ENCODE peak calls at places on chromosomes 1 and 21, in six cellular contexts. D is tibial nerve, O is amygdala, B is GM10248, L is HT1080, G is Kasumi-1. M is an unnamed sample.

GRCh38 chr1:18109756-18110597 is 2.4 kb downstream of the IGSF21 start:
- DNase-seq in G (no peak), D (peak), O (peak), L (no peak), B (no peak), M (no peak)

GRCh38 chr1:206012086-206012859 is 9.1 kb upstream of the RAB7B start:
- DNase-seq in D (peak), L (no peak), O (peak), B (peak), G (peak), M (no peak)

GRCh38 chr1:29259802-29260441 is 23.6 kb downstream of the PTPRU start:
- DNase-seq in O (peak), B (peak), L (no peak), G (peak), D (peak), M (no peak)

GRCh38 chr1:161737625-161738024 is 12.0 kb upstream of the DUSP12 start:
- DNase-seq in O (no peak), B (no peak), D (no peak), L (no peak), G (no peak), M (no peak)

GRCh38 chr1:2354511-2355407 is 36.6 kb downstream of the MORN1 start:
- DNase-seq in B (no peak), G (no peak), D (no peak), L (no peak), O (no peak), M (no peak)

GRCh38 chr1:87914396-87914795 is 585.7 kb downstream of the LMO4 start:
- DNase-seq in O (no peak), B (no peak), D (no peak), L (no peak), G (no peak), M (peak)

GRCh38 chr1:34164510-34165381 is at the start of gene CSMD2:
- DNase-seq in L (peak), B (no peak), D (no peak), O (peak), G (no peak), M (peak)

GRCh38 chr1:18817316-18817715 is 42.1 kb downstream of the TAS1R2 start:
- DNase-seq in B (no peak), D (no peak), L (no peak), O (no peak), G (no peak), M (no peak)

GRCh38 chr1:27116210-27116609 is 38.7 kb downstream of the SLC9A1 start:
- DNase-seq in L (no peak), G (no peak), B (no peak), D (no peak), O (no peak), M (no peak)

GRCh38 chr1:115748396-115749130 is 20.0 kb downstream of the CASQ2 start:
- DNase-seq in L (peak), D (no peak), O (no peak), B (no peak), G (no peak), M (peak)

GRCh38 chr1:153776352-153776751 is 1.1 kb downstream of the SLC27A3 start:
- DNase-seq in B (no peak), O (no peak), D (no peak), G (no peak), L (no peak), M (no peak)

GRCh38 chr1:150906813-150907212 is 19.4 kb upstream of the SETDB1 start:
- DNase-seq in D (no peak), G (no peak), O (no peak), B (no peak), L (no peak), M (no peak)

GRCh38 chr1:184747089-184747955 is 7.3 kb downstream of the EDEM3 start:
- DNase-seq in L (no peak), G (peak), D (no peak), B (peak), O (no peak), M (no peak)

GRCh38 chr21:15138475-15138874 is 73.7 kb upstream of the NRIP1 start:
- DNase-seq in O (peak), G (peak), L (no peak), D (no peak), B (no peak), M (no peak)

GRCh38 chr1:116571215-116571919 is 541 bp upstream of the CD58 start:
- DNase-seq in L (no peak), O (no peak), B (no peak), D (no peak), G (peak), M (peak)

GRCh38 chr1:54365020-54365797 is 41.0 kb downstream of the SSBP3 start:
- DNase-seq in O (no peak), D (no peak), G (no peak), B (no peak), L (no peak), M (peak)

GRCh38 chr1:160672789-160673695 is 26.2 kb upstream of the SLAMF1 start:
- DNase-seq in D (no peak), B (no peak), L (no peak), O (no peak), G (no peak), M (no peak)

GRCh38 chr1:153687346-153687745 is 8.9 kb downstream of the NPR1 start:
- DNase-seq in B (no peak), O (no peak), L (no peak), D (no peak), G (no peak), M (no peak)

GRCh38 chr1:36366091-36366661 is 19.5 kb downstream of the STK40 start:
- DNase-seq in D (no peak), O (peak), B (no peak), L (no peak), G (peak), M (no peak)